ENCODE peak calls at places on chromosomes 3 and 15, in seven cellular contexts. N, V, J, D, L, H and A are unnamed samples.

GRCh38 chr3:153574445-153574844 is 412.4 kb downstream of the RAP2B start:
- DNase-seq in L (no peak), V (no peak), J (no peak), H (no peak), D (no peak), N (peak), A (no peak)

GRCh38 chr15:98649996-98650870 is 1.9 kb downstream of the IGF1R start:
- DNase-seq in J (no peak), V (peak), D (peak), N (no peak), L (peak), H (no peak), A (peak)

GRCh38 chr15:88243895-88244787 is 12.4 kb downstream of the NTRK3 start:
- DNase-seq in D (no peak), L (no peak), H (peak), N (no peak), J (no peak), V (peak), A (no peak)

GRCh38 chr3:52204337-52205073 is 6.5 kb downstream of the ALAS1 start:
- DNase-seq in D (no peak), N (no peak), H (no peak), L (no peak), J (no peak), V (no peak), A (no peak)

GRCh38 chr3:123084738-123085237 is 18.0 kb downstream of the PDIA5 start:
- DNase-seq in H (no peak), D (no peak), V (no peak), N (no peak), L (no peak), J (no peak), A (no peak)

GRCh38 chr3:100209948-100210776 is 50.6 kb upstream of the TBC1D23 start:
- DNase-seq in D (no peak), H (peak), N (no peak), J (no peak), L (no peak), V (no peak), A (no peak)

GRCh38 chr3:112132975-112133448 is at the start of gene GCSAM:
- DNase-seq in L (no peak), D (peak), N (no peak), J (no peak), V (no peak), H (peak), A (peak)

GRCh38 chr3:71724584-71725278 is 471 bp downstream of the EIF4E3 start:
- DNase-seq in V (peak), L (peak), D (peak), N (no peak), J (no peak), H (peak), A (peak)

GRCh38 chr3:195701042-195701910 is 19.5 kb upstream of the MUC20 start:
- DNase-seq in V (no peak), J (no peak), H (no peak), N (no peak), L (no peak), D (peak), A (peak)

GRCh38 chr3:72727726-72728125 is 120.5 kb downstream of the SHQ1 start:
- DNase-seq in H (no peak), N (no peak), J (no peak), L (no peak), V (no peak), D (no peak), A (no peak)

GRCh38 chr15:39213385-39213840 is 367.5 kb upstream of the THBS1 start:
- DNase-seq in J (peak), H (no peak), L (peak), D (no peak), N (no peak), V (peak), A (no peak)

GRCh38 chr15:81188354-81188753 is 8.3 kb upstream of the IL16 start:
- DNase-seq in N (no peak), V (no peak), D (no peak), J (no peak), H (no peak), L (no peak), A (no peak)

GRCh38 chr15:64430000-64430735 is 30.2 kb upstream of the ZNF609 start:
- DNase-seq in J (peak), N (peak), D (no peak), H (peak), L (no peak), V (peak), A (peak)

GRCh38 chr3:30332196-30333021 is 274.0 kb upstream of the TGFBR2 start:
- DNase-seq in V (no peak), H (no peak), D (no peak), N (no peak), J (no peak), L (no peak), A (peak)

GRCh38 chr3:78926523-78926922 is 841.3 kb downstream of the ROBO1 start:
- DNase-seq in D (no peak), L (no peak), N (no peak), J (no peak), H (no peak), V (no peak), A (no peak)

GRCh38 chr3:129161860-129162271 is 1.0 kb upstream of the ISY1 start:
- DNase-seq in H (peak), N (no peak), D (no peak), J (no peak), L (no peak), V (peak), A (peak)

GRCh38 chr3:123871946-123872345 is 12.2 kb downstream of the MYLK start:
- DNase-seq in J (no peak), N (no peak), D (no peak), V (no peak), H (no peak), L (no peak), A (no peak)

GRCh38 chr15:92149469-92149868 is 244.2 kb upstream of the ST8SIA2 start:
- DNase-seq in J (no peak), N (peak), D (no peak), V (no peak), L (no peak), H (no peak), A (no peak)

GRCh38 chr3:56467801-56468183 is 475 bp downstream of the ERC2 start:
- DNase-seq in N (no peak), H (peak), V (peak), L (peak), J (no peak), D (peak), A (no peak)

GRCh38 chr3:194370753-194371152 is 1.2 kb upstream of the LRRC15 start:
- DNase-seq in D (no peak), H (no peak), N (no peak), L (no peak), J (no peak), V (no peak), A (no peak)

GRCh38 chr15:69107025-69107620 is 53.3 kb upstream of the GLCE start:
- DNase-seq in D (no peak), L (no peak), J (no peak), V (no peak), N (no peak), H (no peak), A (no peak)

GRCh38 chr3:117916839-117917238 is 1117.8 kb downstream of the IGSF11 start:
- DNase-seq in H (no peak), D (no peak), J (no peak), L (no peak), V (no peak), N (no peak), A (no peak)